ENCODE peak calls at places on chromosomes 6 and 20, in eight cellular contexts. One of them, this sample, is unnamed.

GRCh38 chr20:29443819-29444218 is 1813.6 kb upstream of the DEFB115 start:
- DNase-seq in brain microvascular endothelial cell: no peak
- DNase-seq in A673: no peak
- DNase-seq in HL-60: no peak
- DNase-seq in kidney epithelial cell: no peak
- DNase-seq in Calu3: no peak
- DNase-seq in astrocyte of the cerebellum: no peak
- DNase-seq in pancreas: no peak
- DNase-seq in this sample: no peak

GRCh38 chr6:114435985-114436384 is 93.2 kb upstream of the HS3ST5 start:
- DNase-seq in brain microvascular endothelial cell: no peak
- DNase-seq in A673: no peak
- DNase-seq in HL-60: no peak
- DNase-seq in kidney epithelial cell: no peak
- DNase-seq in Calu3: no peak
- DNase-seq in astrocyte of the cerebellum: no peak
- DNase-seq in pancreas: no peak
- DNase-seq in this sample: no peak

GRCh38 chr6:128370072-128370471 is 150.3 kb downstream of the PTPRK start:
- DNase-seq in brain microvascular endothelial cell: peak; percentile 14
- DNase-seq in A673: peak; percentile 10
- DNase-seq in HL-60: no peak
- DNase-seq in kidney epithelial cell: no peak
- DNase-seq in Calu3: no peak
- DNase-seq in astrocyte of the cerebellum: peak; percentile 22
- DNase-seq in pancreas: no peak
- DNase-seq in this sample: peak; percentile 84

GRCh38 chr6:38572186-38572813 is 67.4 kb downstream of the BTBD9 start:
- DNase-seq in brain microvascular endothelial cell: no peak
- DNase-seq in A673: peak; percentile 17
- DNase-seq in HL-60: no peak
- DNase-seq in kidney epithelial cell: no peak
- DNase-seq in Calu3: no peak
- DNase-seq in astrocyte of the cerebellum: no peak
- DNase-seq in pancreas: no peak
- DNase-seq in this sample: no peak

GRCh38 chr20:56442381-56443365 is 25.8 kb upstream of the RTF2 start:
- DNase-seq in brain microvascular endothelial cell: no peak
- DNase-seq in A673: no peak
- DNase-seq in HL-60: peak; percentile 41
- DNase-seq in kidney epithelial cell: no peak
- DNase-seq in Calu3: no peak
- DNase-seq in astrocyte of the cerebellum: no peak
- DNase-seq in pancreas: no peak
- DNase-seq in this sample: no peak

GRCh38 chr6:167153523-167153959 is 4.2 kb downstream of the GPR31 start:
- DNase-seq in brain microvascular endothelial cell: peak; percentile 12
- DNase-seq in A673: no peak
- DNase-seq in HL-60: peak; percentile 33
- DNase-seq in kidney epithelial cell: no peak
- DNase-seq in Calu3: no peak
- DNase-seq in astrocyte of the cerebellum: no peak
- DNase-seq in pancreas: no peak
- DNase-seq in this sample: peak; percentile 25

GRCh38 chr20:58077282-58077681 is 151.2 kb downstream of the ANKRD60 start:
- DNase-seq in brain microvascular endothelial cell: no peak
- DNase-seq in A673: no peak
- DNase-seq in HL-60: no peak
- DNase-seq in kidney epithelial cell: no peak
- DNase-seq in Calu3: no peak
- DNase-seq in astrocyte of the cerebellum: no peak
- DNase-seq in pancreas: no peak
- DNase-seq in this sample: no peak

GRCh38 chr20:31602430-31602778 is 2.7 kb upstream of the ID1 start:
- DNase-seq in brain microvascular endothelial cell: no peak
- DNase-seq in A673: no peak
- DNase-seq in HL-60: no peak
- DNase-seq in kidney epithelial cell: no peak
- DNase-seq in Calu3: no peak
- DNase-seq in astrocyte of the cerebellum: no peak
- DNase-seq in pancreas: no peak
- DNase-seq in this sample: no peak

GRCh38 chr6:133099573-133099972 is 141.6 kb upstream of the EYA4 start:
- DNase-seq in brain microvascular endothelial cell: peak; percentile 66
- DNase-seq in A673: peak; percentile 96
- DNase-seq in HL-60: no peak
- DNase-seq in kidney epithelial cell: peak; percentile 93
- DNase-seq in Calu3: peak; percentile 18
- DNase-seq in astrocyte of the cerebellum: peak; percentile 86
- DNase-seq in pancreas: no peak
- DNase-seq in this sample: peak; percentile 87

GRCh38 chr20:62361799-62362589 is 5.1 kb downstream of the LAMA5 start:
- DNase-seq in brain microvascular endothelial cell: no peak
- DNase-seq in A673: no peak
- DNase-seq in HL-60: no peak
- DNase-seq in kidney epithelial cell: no peak
- DNase-seq in Calu3: peak; percentile 96
- DNase-seq in astrocyte of the cerebellum: no peak
- DNase-seq in pancreas: peak; percentile 60
- DNase-seq in this sample: no peak

GRCh38 chr6:87029711-87030314 is 65.1 kb downstream of the CGA start:
- DNase-seq in brain microvascular endothelial cell: peak; percentile 49
- DNase-seq in A673: peak; percentile 55
- DNase-seq in HL-60: no peak
- DNase-seq in kidney epithelial cell: peak; percentile 4
- DNase-seq in Calu3: peak; percentile 37
- DNase-seq in astrocyte of the cerebellum: peak; percentile 55
- DNase-seq in pancreas: no peak
- DNase-seq in this sample: peak; percentile 72

GRCh38 chr6:52513464-52513863 is 63.4 kb downstream of the TRAM2 start:
- DNase-seq in brain microvascular endothelial cell: no peak
- DNase-seq in A673: no peak
- DNase-seq in HL-60: no peak
- DNase-seq in kidney epithelial cell: no peak
- DNase-seq in Calu3: no peak
- DNase-seq in astrocyte of the cerebellum: no peak
- DNase-seq in pancreas: no peak
- DNase-seq in this sample: peak; percentile 45

GRCh38 chr6:41200901-41201783 is at the start of gene TREML2:
- DNase-seq in brain microvascular endothelial cell: no peak
- DNase-seq in A673: no peak
- DNase-seq in HL-60: peak; percentile 88
- DNase-seq in kidney epithelial cell: no peak
- DNase-seq in Calu3: no peak
- DNase-seq in astrocyte of the cerebellum: no peak
- DNase-seq in pancreas: no peak
- DNase-seq in this sample: no peak

GRCh38 chr6:11163932-11164331 is 52.4 kb upstream of the ERVFRD-1 start:
- DNase-seq in brain microvascular endothelial cell: no peak
- DNase-seq in A673: no peak
- DNase-seq in HL-60: no peak
- DNase-seq in kidney epithelial cell: no peak
- DNase-seq in Calu3: no peak
- DNase-seq in astrocyte of the cerebellum: no peak
- DNase-seq in pancreas: no peak
- DNase-seq in this sample: no peak

GRCh38 chr6:107740496-107741190 is 83.5 kb downstream of the SCML4 start:
- DNase-seq in brain microvascular endothelial cell: no peak
- DNase-seq in A673: no peak
- DNase-seq in HL-60: no peak
- DNase-seq in kidney epithelial cell: no peak
- DNase-seq in Calu3: no peak
- DNase-seq in astrocyte of the cerebellum: no peak
- DNase-seq in pancreas: no peak
- DNase-seq in this sample: no peak

GRCh38 chr20:1392443-1392692 is 486 bp downstream of the FKBP1A start:
- DNase-seq in brain microvascular endothelial cell: no peak
- DNase-seq in A673: no peak
- DNase-seq in HL-60: peak; percentile 10
- DNase-seq in kidney epithelial cell: no peak
- DNase-seq in Calu3: no peak
- DNase-seq in astrocyte of the cerebellum: no peak
- DNase-seq in pancreas: no peak
- DNase-seq in this sample: no peak

GRCh38 chr20:845226-845868 is 11.8 kb downstream of the FAM110A start:
- DNase-seq in brain microvascular endothelial cell: no peak
- DNase-seq in A673: no peak
- DNase-seq in HL-60: no peak
- DNase-seq in kidney epithelial cell: no peak
- DNase-seq in Calu3: no peak
- DNase-seq in astrocyte of the cerebellum: no peak
- DNase-seq in pancreas: peak; percentile 63
- DNase-seq in this sample: no peak

GRCh38 chr6:36957773-36958271 is 3.3 kb downstream of the PI16 start:
- DNase-seq in brain microvascular endothelial cell: no peak
- DNase-seq in A673: no peak
- DNase-seq in HL-60: no peak
- DNase-seq in kidney epithelial cell: no peak
- DNase-seq in Calu3: no peak
- DNase-seq in astrocyte of the cerebellum: no peak
- DNase-seq in pancreas: no peak
- DNase-seq in this sample: no peak

DNA sequence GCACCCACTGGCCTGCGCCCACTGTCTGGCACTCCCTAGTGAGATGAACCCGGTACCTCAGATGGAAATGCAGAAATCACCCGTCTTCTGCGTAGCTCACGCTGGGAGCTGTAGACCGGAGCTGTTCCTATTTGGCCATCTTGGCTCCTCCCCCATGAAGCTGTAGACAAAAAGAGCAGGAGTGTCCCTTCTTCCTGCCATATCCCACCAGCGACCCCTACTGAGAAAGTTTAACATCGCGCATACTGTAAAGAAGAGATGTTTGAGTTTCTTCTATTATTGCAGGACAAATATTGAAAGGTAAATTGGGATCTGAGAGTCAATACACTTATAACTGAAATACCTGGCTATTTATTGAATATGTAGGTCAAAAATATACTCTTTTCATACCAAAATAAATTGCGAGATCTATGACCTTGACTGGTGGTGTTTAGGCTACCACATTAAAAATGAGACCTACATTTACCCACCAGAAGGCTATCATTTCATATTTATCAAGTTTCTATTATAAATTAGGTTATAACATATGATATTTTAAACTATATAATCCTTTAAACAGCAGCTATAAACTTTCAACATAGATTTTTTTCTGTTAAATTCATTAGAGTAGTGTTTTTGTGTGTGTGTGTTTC is 586.3 kb downstream of the HTR1B start:
- DNase-seq in brain microvascular endothelial cell: peak; percentile 75
- DNase-seq in A673: peak; percentile 2
- DNase-seq in HL-60: no peak
- DNase-seq in kidney epithelial cell: peak; percentile 19
- DNase-seq in Calu3: peak; percentile 85
- DNase-seq in astrocyte of the cerebellum: no peak
- DNase-seq in pancreas: no peak
- DNase-seq in this sample: peak; percentile 35
- TF ChIP-seq CTCF in brain microvascular endothelial cell: peak; percentile 56
- TF ChIP-seq CTCF in A673: no peak
- TF ChIP-seq CTCF in HL-60: no peak
- TF ChIP-seq CTCF in kidney epithelial cell: peak; percentile 34
- TF ChIP-seq CTCF in Calu3: peak; percentile 69
- TF ChIP-seq CTCF in astrocyte of the cerebellum: peak; percentile 23
- TF ChIP-seq CTCF in pancreas: peak; percentile 19
- TF ChIP-seq CTCF in this sample: peak; percentile 30

DNA sequence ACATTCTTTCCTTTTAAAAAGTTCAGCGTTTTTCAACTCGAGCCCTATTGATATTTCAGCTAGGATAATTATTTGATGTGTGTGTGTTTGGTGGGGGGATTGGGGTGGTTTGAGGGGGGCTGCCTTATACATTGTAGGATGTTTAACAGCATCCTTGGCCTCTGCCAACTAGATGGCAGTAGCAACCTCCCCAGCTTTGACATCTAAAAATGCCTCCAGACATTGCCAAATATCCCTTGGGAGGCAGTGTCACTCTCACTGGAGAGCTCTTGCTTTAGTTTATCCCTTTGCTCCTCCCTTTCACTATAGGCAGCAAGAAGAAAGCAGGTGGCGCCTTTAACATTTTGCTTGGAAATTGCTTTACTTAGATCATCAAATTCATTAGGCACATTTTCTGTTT is 14.6 kb upstream of the TP53TG5 start:
- DNase-seq in brain microvascular endothelial cell: no peak
- DNase-seq in A673: peak; percentile 74
- DNase-seq in HL-60: no peak
- DNase-seq in kidney epithelial cell: no peak
- DNase-seq in Calu3: no peak
- DNase-seq in astrocyte of the cerebellum: no peak
- DNase-seq in pancreas: no peak
- DNase-seq in this sample: no peak
- TF ChIP-seq CTCF in brain microvascular endothelial cell: peak; percentile 16
- TF ChIP-seq CTCF in A673: peak; percentile 52
- TF ChIP-seq CTCF in HL-60: no peak
- TF ChIP-seq CTCF in kidney epithelial cell: peak; percentile 2
- TF ChIP-seq CTCF in Calu3: no peak
- TF ChIP-seq CTCF in astrocyte of the cerebellum: no peak
- TF ChIP-seq CTCF in pancreas: no peak
- TF ChIP-seq CTCF in this sample: no peak

GRCh38 chr20:34322267-34323105 is 19.3 kb upstream of the AHCY start:
- DNase-seq in brain microvascular endothelial cell: no peak
- DNase-seq in A673: no peak
- DNase-seq in HL-60: no peak
- DNase-seq in kidney epithelial cell: no peak
- DNase-seq in Calu3: no peak
- DNase-seq in astrocyte of the cerebellum: no peak
- DNase-seq in pancreas: no peak
- DNase-seq in this sample: no peak
- TF ChIP-seq CTCF in brain microvascular endothelial cell: no peak
- TF ChIP-seq CTCF in A673: no peak
- TF ChIP-seq CTCF in HL-60: no peak
- TF ChIP-seq CTCF in kidney epithelial cell: no peak
- TF ChIP-seq CTCF in Calu3: no peak
- TF ChIP-seq CTCF in astrocyte of the cerebellum: no peak
- TF ChIP-seq CTCF in pancreas: no peak
- TF ChIP-seq CTCF in this sample: no peak

GRCh38 chr20:63955846-63956663 is at the start of gene UCKL1:
- DNase-seq in brain microvascular endothelial cell: peak; percentile 79
- DNase-seq in A673: peak; percentile 94
- DNase-seq in HL-60: peak; percentile 89
- DNase-seq in kidney epithelial cell: no peak
- DNase-seq in Calu3: peak; percentile 98
- DNase-seq in astrocyte of the cerebellum: peak; percentile 80
- DNase-seq in pancreas: peak; percentile 94
- DNase-seq in this sample: peak; percentile 88

GRCh38 chr20:63957004-63957689 is 931 bp upstream of the UCKL1 start:
- DNase-seq in brain microvascular endothelial cell: no peak
- DNase-seq in A673: peak; percentile 80
- DNase-seq in HL-60: peak; percentile 73
- DNase-seq in kidney epithelial cell: no peak
- DNase-seq in Calu3: peak; percentile 77
- DNase-seq in astrocyte of the cerebellum: no peak
- DNase-seq in pancreas: peak; percentile 74
- DNase-seq in this sample: peak; percentile 60

GRCh38 chr20:63956664-63957003 is 418 bp upstream of the UCKL1 start:
- DNase-seq in brain microvascular endothelial cell: no peak
- DNase-seq in A673: no peak
- DNase-seq in HL-60: no peak
- DNase-seq in kidney epithelial cell: no peak
- DNase-seq in Calu3: no peak
- DNase-seq in astrocyte of the cerebellum: no peak
- DNase-seq in pancreas: no peak
- DNase-seq in this sample: no peak

GRCh38 chr20:63953764-63954429 is 2.3 kb downstream of the UCKL1 start:
- DNase-seq in brain microvascular endothelial cell: no peak
- DNase-seq in A673: no peak
- DNase-seq in HL-60: no peak
- DNase-seq in kidney epithelial cell: no peak
- DNase-seq in Calu3: no peak
- DNase-seq in astrocyte of the cerebellum: no peak
- DNase-seq in pancreas: no peak
- DNase-seq in this sample: no peak

GRCh38 chr20:63955281-63955845 is 853 bp downstream of the UCKL1 start:
- DNase-seq in brain microvascular endothelial cell: no peak
- DNase-seq in A673: peak; percentile 44
- DNase-seq in HL-60: peak; percentile 41
- DNase-seq in kidney epithelial cell: no peak
- DNase-seq in Calu3: peak; percentile 67
- DNase-seq in astrocyte of the cerebellum: no peak
- DNase-seq in pancreas: peak; percentile 76
- DNase-seq in this sample: no peak
- TF ChIP-seq CTCF in brain microvascular endothelial cell: peak; percentile 26
- TF ChIP-seq CTCF in A673: peak; percentile 35
- TF ChIP-seq CTCF in HL-60: no peak
- TF ChIP-seq CTCF in kidney epithelial cell: peak; percentile 7
- TF ChIP-seq CTCF in Calu3: peak; percentile 53
- TF ChIP-seq CTCF in astrocyte of the cerebellum: peak; percentile 45
- TF ChIP-seq CTCF in pancreas: no peak
- TF ChIP-seq CTCF in this sample: no peak